ENCODE peak calls at places on chromosomes 5 and 9, in five cellular contexts. G, R, P, J and Z are unnamed samples.

GRCh38 chr5:150138551-150139265 is 16.9 kb downstream of the PDGFRB start:
- DNase-seq in G (peak), R (no peak), J (peak), P (peak), Z (peak)

GRCh38 chr5:1244976-1245375 is 19.8 kb downstream of the SLC6A18 start:
- DNase-seq in R (no peak), J (no peak), G (no peak), P (no peak), Z (no peak)

GRCh38 chr9:123011878-123012528 is 21.5 kb upstream of the GPR21 start:
- DNase-seq in J (no peak), P (no peak), R (no peak), G (no peak), Z (no peak)

GRCh38 chr5:116288524-116288923 is 203.7 kb downstream of the COMMD10 start:
- DNase-seq in J (no peak), G (no peak), R (no peak), P (no peak), Z (no peak)

GRCh38 chr9:113536483-113537226 is 73.1 kb downstream of the RGS3 start:
- DNase-seq in G (peak), J (no peak), P (no peak), R (peak), Z (no peak)

GRCh38 chr9:129894106-129894823 is 59.0 kb downstream of the USP20 start:
- DNase-seq in J (no peak), R (no peak), P (no peak), G (no peak), Z (no peak)

GRCh38 chr9:132210472-132211145 is 48.8 kb downstream of the NTNG2 start:
- DNase-seq in G (no peak), J (no peak), R (no peak), P (peak), Z (peak)

GRCh38 chr9:77375956-77376532 is 198.7 kb downstream of the VPS13A start:
- DNase-seq in P (peak), J (no peak), R (no peak), G (no peak), Z (no peak)

GRCh38 chr5:132566657-132567056 is 9.9 kb downstream of the RAD50 start:
- DNase-seq in P (no peak), G (no peak), R (no peak), J (no peak), Z (no peak)

GRCh38 chr5:118796081-118796480 is 192.3 kb downstream of the DTWD2 start:
- DNase-seq in G (no peak), P (no peak), J (no peak), R (no peak), Z (no peak)

GRCh38 chr5:161283296-161283695 is 263.2 kb downstream of the GABRB2 start:
- DNase-seq in J (no peak), P (no peak), G (no peak), R (no peak), Z (no peak)

GRCh38 chr9:131382850-131383729 is 10.8 kb upstream of the PRRC2B start:
- DNase-seq in P (peak), J (peak), G (peak), R (no peak), Z (peak)